ENCODE peak calls at places on chromosomes 2 and 18, in ten cellular contexts. One of them, this sample, is unnamed.

GRCh38 chr2:205633994-205634393 is 48.3 kb upstream of the NRP2 start:
- DNase-seq in left ventricle myocardium inferior: no peak
- DNase-seq in HFF-Myc: no peak
- DNase-seq in uterus: no peak
- DNase-seq in psoas muscle: no peak
- DNase-seq in bronchial epithelial cell: peak; percentile 14
- DNase-seq in GM10248: no peak
- DNase-seq in astrocyte: no peak
- DNase-seq in dorsolateral prefrontal cortex: no peak
- DNase-seq in fibroblast of mammary gland: peak; percentile 54
- DNase-seq in this sample: no peak

GRCh38 chr2:232522014-232522854 is 2.0 kb downstream of the PRSS56 start:
- DNase-seq in GM10248: peak; percentile 88
- DNase-seq in left ventricle myocardium inferior: peak; percentile 44
- DNase-seq in psoas muscle: peak; percentile 70
- DNase-seq in fibroblast of mammary gland: peak; percentile 7
- DNase-seq in uterus: no peak
- DNase-seq in bronchial epithelial cell: no peak
- DNase-seq in astrocyte: no peak
- DNase-seq in dorsolateral prefrontal cortex: no peak
- DNase-seq in HFF-Myc: no peak
- DNase-seq in this sample: no peak

GRCh38 chr2:127158614-127159290 is 51.8 kb upstream of the BIN1 start:
- DNase-seq in fibroblast of mammary gland: no peak
- DNase-seq in GM10248: peak; percentile 57
- DNase-seq in left ventricle myocardium inferior: no peak
- DNase-seq in psoas muscle: no peak
- DNase-seq in uterus: no peak
- DNase-seq in dorsolateral prefrontal cortex: no peak
- DNase-seq in astrocyte: no peak
- DNase-seq in bronchial epithelial cell: no peak
- DNase-seq in HFF-Myc: no peak
- DNase-seq in this sample: no peak

GRCh38 chr2:33395660-33396249 is 80.7 kb upstream of the RASGRP3 start:
- DNase-seq in bronchial epithelial cell: peak; percentile 56
- DNase-seq in fibroblast of mammary gland: peak; percentile 78
- DNase-seq in dorsolateral prefrontal cortex: no peak
- DNase-seq in psoas muscle: peak; percentile 29
- DNase-seq in left ventricle myocardium inferior: no peak
- DNase-seq in HFF-Myc: no peak
- DNase-seq in uterus: peak; percentile 32
- DNase-seq in GM10248: peak; percentile 35
- DNase-seq in astrocyte: no peak
- DNase-seq in this sample: no peak

GRCh38 chr18:56062931-56063330 is 474.9 kb upstream of the TCF4 start:
- DNase-seq in left ventricle myocardium inferior: no peak
- DNase-seq in HFF-Myc: no peak
- DNase-seq in psoas muscle: no peak
- DNase-seq in dorsolateral prefrontal cortex: no peak
- DNase-seq in uterus: no peak
- DNase-seq in GM10248: no peak
- DNase-seq in astrocyte: no peak
- DNase-seq in bronchial epithelial cell: no peak
- DNase-seq in fibroblast of mammary gland: no peak
- DNase-seq in this sample: no peak

GRCh38 chr2:30969006-30969405 is 161.8 kb upstream of the CAPN13 start:
- DNase-seq in fibroblast of mammary gland: no peak
- DNase-seq in uterus: no peak
- DNase-seq in HFF-Myc: no peak
- DNase-seq in bronchial epithelial cell: no peak
- DNase-seq in GM10248: no peak
- DNase-seq in left ventricle myocardium inferior: no peak
- DNase-seq in astrocyte: no peak
- DNase-seq in psoas muscle: no peak
- DNase-seq in dorsolateral prefrontal cortex: no peak
- DNase-seq in this sample: no peak

GRCh38 chr2:236934166-236934565 is 151.5 kb upstream of the COPS8 start:
- DNase-seq in dorsolateral prefrontal cortex: no peak
- DNase-seq in left ventricle myocardium inferior: no peak
- DNase-seq in astrocyte: no peak
- DNase-seq in fibroblast of mammary gland: no peak
- DNase-seq in HFF-Myc: no peak
- DNase-seq in psoas muscle: no peak
- DNase-seq in bronchial epithelial cell: no peak
- DNase-seq in GM10248: no peak
- DNase-seq in uterus: no peak
- DNase-seq in this sample: no peak

GRCh38 chr2:161245237-161245505 is 63.1 kb upstream of the PSMD14 start:
- DNase-seq in uterus: no peak
- DNase-seq in dorsolateral prefrontal cortex: no peak
- DNase-seq in psoas muscle: no peak
- DNase-seq in bronchial epithelial cell: no peak
- DNase-seq in GM10248: no peak
- DNase-seq in fibroblast of mammary gland: no peak
- DNase-seq in left ventricle myocardium inferior: no peak
- DNase-seq in astrocyte: no peak
- DNase-seq in HFF-Myc: no peak
- DNase-seq in this sample: no peak

GRCh38 chr2:45904267-45904921 is 252.9 kb downstream of the PRKCE start:
- DNase-seq in astrocyte: peak; percentile 31
- DNase-seq in dorsolateral prefrontal cortex: no peak
- DNase-seq in psoas muscle: no peak
- DNase-seq in left ventricle myocardium inferior: no peak
- DNase-seq in GM10248: peak; percentile 47
- DNase-seq in fibroblast of mammary gland: peak; percentile 71
- DNase-seq in uterus: no peak
- DNase-seq in bronchial epithelial cell: no peak
- DNase-seq in HFF-Myc: no peak
- DNase-seq in this sample: peak; percentile 44

GRCh38 chr2:60503923-60504514 is 49.4 kb downstream of the BCL11A start:
- DNase-seq in bronchial epithelial cell: peak; percentile 66
- DNase-seq in HFF-Myc: no peak
- DNase-seq in left ventricle myocardium inferior: no peak
- DNase-seq in astrocyte: no peak
- DNase-seq in dorsolateral prefrontal cortex: no peak
- DNase-seq in fibroblast of mammary gland: no peak
- DNase-seq in psoas muscle: no peak
- DNase-seq in uterus: no peak
- DNase-seq in GM10248: no peak
- DNase-seq in this sample: no peak
- TF ChIP-seq CTCF in bronchial epithelial cell: peak; percentile 23
- TF ChIP-seq CTCF in HFF-Myc: no peak
- TF ChIP-seq CTCF in left ventricle myocardium inferior: peak; percentile 34
- TF ChIP-seq CTCF in astrocyte: no peak
- TF ChIP-seq CTCF in dorsolateral prefrontal cortex: no peak
- TF ChIP-seq CTCF in fibroblast of mammary gland: no peak
- TF ChIP-seq CTCF in psoas muscle: no peak
- TF ChIP-seq CTCF in uterus: no peak
- TF ChIP-seq CTCF in GM10248: no peak
- TF ChIP-seq CTCF in this sample: no peak

GRCh38 chr2:178208817-178209216 is 14.5 kb downstream of the OSBPL6 start:
- DNase-seq in bronchial epithelial cell: no peak
- DNase-seq in uterus: no peak
- DNase-seq in psoas muscle: no peak
- DNase-seq in left ventricle myocardium inferior: no peak
- DNase-seq in GM10248: no peak
- DNase-seq in fibroblast of mammary gland: peak; percentile 35
- DNase-seq in dorsolateral prefrontal cortex: no peak
- DNase-seq in astrocyte: no peak
- DNase-seq in HFF-Myc: no peak
- DNase-seq in this sample: no peak
- TF ChIP-seq CTCF in bronchial epithelial cell: peak; percentile 22
- TF ChIP-seq CTCF in uterus: no peak
- TF ChIP-seq CTCF in psoas muscle: peak; percentile 34
- TF ChIP-seq CTCF in left ventricle myocardium inferior: peak; percentile 41
- TF ChIP-seq CTCF in GM10248: no peak
- TF ChIP-seq CTCF in fibroblast of mammary gland: peak; percentile 44
- TF ChIP-seq CTCF in dorsolateral prefrontal cortex: peak; percentile 50
- TF ChIP-seq CTCF in astrocyte: peak; percentile 27
- TF ChIP-seq CTCF in HFF-Myc: peak; percentile 23
- TF ChIP-seq CTCF in this sample: peak; percentile 25

GRCh38 chr2:200435379-200435778 is 74.5 kb downstream of the KCTD18 start:
- DNase-seq in GM10248: no peak
- DNase-seq in astrocyte: peak; percentile 30
- DNase-seq in fibroblast of mammary gland: peak; percentile 68
- DNase-seq in psoas muscle: no peak
- DNase-seq in dorsolateral prefrontal cortex: no peak
- DNase-seq in bronchial epithelial cell: no peak
- DNase-seq in HFF-Myc: no peak
- DNase-seq in left ventricle myocardium inferior: no peak
- DNase-seq in uterus: no peak
- DNase-seq in this sample: no peak
- TF ChIP-seq CTCF in GM10248: no peak
- TF ChIP-seq CTCF in astrocyte: no peak
- TF ChIP-seq CTCF in fibroblast of mammary gland: no peak
- TF ChIP-seq CTCF in psoas muscle: no peak
- TF ChIP-seq CTCF in dorsolateral prefrontal cortex: no peak
- TF ChIP-seq CTCF in bronchial epithelial cell: no peak
- TF ChIP-seq CTCF in HFF-Myc: no peak
- TF ChIP-seq CTCF in left ventricle myocardium inferior: no peak
- TF ChIP-seq CTCF in uterus: no peak
- TF ChIP-seq CTCF in this sample: no peak

GRCh38 chr2:65256088-65256487 is 28.5 kb downstream of the ACTR2 start:
- DNase-seq in psoas muscle: no peak
- DNase-seq in left ventricle myocardium inferior: no peak
- DNase-seq in astrocyte: no peak
- DNase-seq in HFF-Myc: no peak
- DNase-seq in bronchial epithelial cell: no peak
- DNase-seq in uterus: no peak
- DNase-seq in dorsolateral prefrontal cortex: no peak
- DNase-seq in GM10248: no peak
- DNase-seq in fibroblast of mammary gland: no peak
- DNase-seq in this sample: no peak
- TF ChIP-seq CTCF in psoas muscle: no peak
- TF ChIP-seq CTCF in left ventricle myocardium inferior: peak; percentile 39
- TF ChIP-seq CTCF in astrocyte: no peak
- TF ChIP-seq CTCF in HFF-Myc: no peak
- TF ChIP-seq CTCF in bronchial epithelial cell: no peak
- TF ChIP-seq CTCF in uterus: no peak
- TF ChIP-seq CTCF in dorsolateral prefrontal cortex: peak; percentile 10
- TF ChIP-seq CTCF in GM10248: peak; percentile 9
- TF ChIP-seq CTCF in fibroblast of mammary gland: peak; percentile 11
- TF ChIP-seq CTCF in this sample: no peak

DNA sequence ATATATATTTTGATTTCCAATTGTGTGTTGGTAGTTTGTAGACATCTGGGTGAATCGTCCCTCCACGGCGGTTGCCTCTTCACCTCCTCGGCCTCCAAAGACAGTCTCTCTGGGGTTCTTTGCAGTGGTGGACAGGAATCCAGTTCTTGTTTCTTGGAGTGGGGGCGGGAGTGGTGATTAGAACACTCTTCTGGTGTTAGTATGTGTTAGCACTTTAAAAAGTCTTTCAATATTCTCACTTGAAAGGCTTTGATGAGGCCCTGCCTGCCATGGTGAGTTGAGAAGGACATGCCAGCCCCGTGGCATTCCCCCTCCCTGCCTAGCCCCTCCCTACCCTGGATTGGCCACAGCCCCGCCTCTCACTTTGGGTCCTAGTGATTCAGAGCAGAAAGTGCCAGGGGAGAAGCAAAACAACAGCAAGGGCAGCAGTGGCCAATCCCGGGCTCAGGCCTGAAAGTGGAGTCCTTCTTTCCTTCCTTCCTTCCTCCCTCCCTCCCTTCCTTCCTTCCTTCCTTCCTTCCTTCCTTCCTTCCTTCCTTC is 316.8 kb upstream of the HS6ST1 start:
- DNase-seq in dorsolateral prefrontal cortex: peak; percentile 13
- DNase-seq in psoas muscle: no peak
- DNase-seq in left ventricle myocardium inferior: no peak
- DNase-seq in astrocyte: no peak
- DNase-seq in fibroblast of mammary gland: peak; percentile 26
- DNase-seq in bronchial epithelial cell: no peak
- DNase-seq in uterus: no peak
- DNase-seq in GM10248: no peak
- DNase-seq in HFF-Myc: no peak
- DNase-seq in this sample: no peak
- TF ChIP-seq CTCF in dorsolateral prefrontal cortex: no peak
- TF ChIP-seq CTCF in psoas muscle: no peak
- TF ChIP-seq CTCF in left ventricle myocardium inferior: no peak
- TF ChIP-seq CTCF in astrocyte: no peak
- TF ChIP-seq CTCF in fibroblast of mammary gland: no peak
- TF ChIP-seq CTCF in bronchial epithelial cell: no peak
- TF ChIP-seq CTCF in uterus: no peak
- TF ChIP-seq CTCF in GM10248: no peak
- TF ChIP-seq CTCF in HFF-Myc: no peak
- TF ChIP-seq CTCF in this sample: no peak

DNA sequence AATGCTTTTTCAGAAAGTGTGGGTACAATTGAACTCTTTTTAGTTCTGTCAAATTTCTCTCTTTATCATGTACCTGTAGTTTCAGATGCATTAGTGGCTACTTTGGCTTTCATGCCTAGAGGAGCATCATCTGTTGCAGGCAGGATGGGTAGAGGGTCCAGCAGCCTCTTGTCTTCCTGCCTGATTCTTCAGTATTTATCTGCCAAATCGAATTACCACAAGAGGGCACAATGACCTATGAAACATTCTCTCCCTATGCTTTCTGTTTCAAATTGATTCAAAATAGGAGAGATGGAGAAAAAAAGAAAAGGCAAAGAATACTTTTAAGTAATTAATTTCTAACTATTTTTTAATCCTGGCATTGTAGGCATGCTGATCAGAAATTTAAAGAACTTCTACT is 477.2 kb downstream of the TRIB2 start:
- DNase-seq in left ventricle myocardium inferior: no peak
- DNase-seq in astrocyte: peak; percentile 27
- DNase-seq in GM10248: peak; percentile 9
- DNase-seq in HFF-Myc: no peak
- DNase-seq in dorsolateral prefrontal cortex: no peak
- DNase-seq in bronchial epithelial cell: peak; percentile 31
- DNase-seq in fibroblast of mammary gland: peak; percentile 39
- DNase-seq in psoas muscle: no peak
- DNase-seq in uterus: no peak
- DNase-seq in this sample: no peak
- TF ChIP-seq CTCF in left ventricle myocardium inferior: peak; percentile 49
- TF ChIP-seq CTCF in astrocyte: peak; percentile 54
- TF ChIP-seq CTCF in GM10248: peak; percentile 44
- TF ChIP-seq CTCF in HFF-Myc: no peak
- TF ChIP-seq CTCF in dorsolateral prefrontal cortex: peak; percentile 53
- TF ChIP-seq CTCF in bronchial epithelial cell: peak; percentile 42
- TF ChIP-seq CTCF in fibroblast of mammary gland: peak; percentile 35
- TF ChIP-seq CTCF in psoas muscle: no peak
- TF ChIP-seq CTCF in uterus: no peak
- TF ChIP-seq CTCF in this sample: no peak

GRCh38 chr2:226031078-226031937 is 631.8 kb downstream of the NYAP2 start:
- DNase-seq in bronchial epithelial cell: peak; percentile 56
- DNase-seq in HFF-Myc: peak; percentile 37
- DNase-seq in astrocyte: peak; percentile 71
- DNase-seq in uterus: peak; percentile 60
- DNase-seq in GM10248: peak; percentile 16
- DNase-seq in psoas muscle: peak; percentile 56
- DNase-seq in dorsolateral prefrontal cortex: peak; percentile 59
- DNase-seq in left ventricle myocardium inferior: peak; percentile 53
- DNase-seq in fibroblast of mammary gland: peak; percentile 64
- DNase-seq in this sample: peak; percentile 11
- TF ChIP-seq CTCF in bronchial epithelial cell: no peak
- TF ChIP-seq CTCF in HFF-Myc: no peak
- TF ChIP-seq CTCF in astrocyte: no peak
- TF ChIP-seq CTCF in uterus: peak; percentile 9
- TF ChIP-seq CTCF in GM10248: no peak
- TF ChIP-seq CTCF in psoas muscle: no peak
- TF ChIP-seq CTCF in dorsolateral prefrontal cortex: no peak
- TF ChIP-seq CTCF in left ventricle myocardium inferior: no peak
- TF ChIP-seq CTCF in fibroblast of mammary gland: no peak
- TF ChIP-seq CTCF in this sample: no peak

GRCh38 chr2:241701405-241702154 is at the start of gene ING5:
- DNase-seq in left ventricle myocardium inferior: peak; percentile 98
- DNase-seq in dorsolateral prefrontal cortex: peak; percentile 95
- DNase-seq in astrocyte: peak; percentile 70
- DNase-seq in GM10248: peak; percentile 90
- DNase-seq in HFF-Myc: no peak
- DNase-seq in fibroblast of mammary gland: peak; percentile 84
- DNase-seq in uterus: peak; percentile 96
- DNase-seq in psoas muscle: peak; percentile 99
- DNase-seq in bronchial epithelial cell: peak; percentile 63
- DNase-seq in this sample: peak; percentile 80
- TF ChIP-seq CTCF in left ventricle myocardium inferior: peak; percentile 57
- TF ChIP-seq CTCF in dorsolateral prefrontal cortex: no peak
- TF ChIP-seq CTCF in astrocyte: no peak
- TF ChIP-seq CTCF in GM10248: no peak
- TF ChIP-seq CTCF in HFF-Myc: no peak
- TF ChIP-seq CTCF in fibroblast of mammary gland: no peak
- TF ChIP-seq CTCF in uterus: peak; percentile 45
- TF ChIP-seq CTCF in psoas muscle: no peak
- TF ChIP-seq CTCF in bronchial epithelial cell: no peak
- TF ChIP-seq CTCF in this sample: no peak

This sample was measured in AG09319.